ENCODE peak calls at places on chromosomes 13 and 19, in ten cellular contexts. One of them, this sample, is unnamed.

GRCh38 chr13:42258747-42259146 is 13.2 kb upstream of the AKAP11 start:
- DNase-seq in NCI-H2107: no peak
- DNase-seq in K562: peak; percentile 13
- DNase-seq in RWPE1: no peak
- DNase-seq in CD4-positive, CD25-positive, alpha-beta regulatory T cell: no peak
- DNase-seq in EH: no peak
- DNase-seq in activated CD4-positive, CD25-positive, alpha-beta regulatory T cell: no peak
- DNase-seq in AG04450: no peak
- DNase-seq in globus pallidus: no peak
- DNase-seq in ovary: no peak
- DNase-seq in this sample: no peak

GRCh38 chr13:30026093-30026492 is 175.7 kb upstream of the UBL3 start:
- DNase-seq in NCI-H2107: no peak
- DNase-seq in K562: no peak
- DNase-seq in RWPE1: no peak
- DNase-seq in CD4-positive, CD25-positive, alpha-beta regulatory T cell: no peak
- DNase-seq in EH: peak; percentile 94
- DNase-seq in activated CD4-positive, CD25-positive, alpha-beta regulatory T cell: no peak
- DNase-seq in AG04450: peak; percentile 57
- DNase-seq in globus pallidus: no peak
- DNase-seq in ovary: no peak
- DNase-seq in this sample: peak; percentile 33

GRCh38 chr13:99176309-99177276 is 24.1 kb upstream of the UBAC2 start:
- DNase-seq in NCI-H2107: peak; percentile 67
- DNase-seq in K562: peak; percentile 73
- DNase-seq in RWPE1: peak; percentile 75
- DNase-seq in CD4-positive, CD25-positive, alpha-beta regulatory T cell: peak; percentile 74
- DNase-seq in EH: peak; percentile 60
- DNase-seq in activated CD4-positive, CD25-positive, alpha-beta regulatory T cell: peak; percentile 55
- DNase-seq in AG04450: no peak
- DNase-seq in globus pallidus: peak; percentile 41
- DNase-seq in ovary: peak; percentile 49
- DNase-seq in this sample: peak; percentile 44

GRCh38 chr13:49791214-49791752 is 1.2 kb downstream of the KPNA3 start:
- DNase-seq in NCI-H2107: no peak
- DNase-seq in K562: no peak
- DNase-seq in RWPE1: no peak
- DNase-seq in CD4-positive, CD25-positive, alpha-beta regulatory T cell: peak; percentile 66
- DNase-seq in EH: peak; percentile 25
- DNase-seq in activated CD4-positive, CD25-positive, alpha-beta regulatory T cell: no peak
- DNase-seq in AG04450: no peak
- DNase-seq in globus pallidus: peak; percentile 33
- DNase-seq in ovary: no peak
- DNase-seq in this sample: peak; percentile 32

GRCh38 chr19:50837300-50837699 is 3.9 kb upstream of the KLK15 start:
- DNase-seq in NCI-H2107: no peak
- DNase-seq in K562: no peak
- DNase-seq in RWPE1: no peak
- DNase-seq in CD4-positive, CD25-positive, alpha-beta regulatory T cell: no peak
- DNase-seq in EH: no peak
- DNase-seq in activated CD4-positive, CD25-positive, alpha-beta regulatory T cell: no peak
- DNase-seq in AG04450: no peak
- DNase-seq in globus pallidus: no peak
- DNase-seq in ovary: no peak
- DNase-seq in this sample: peak; percentile 18

GRCh38 chr13:83085186-83085900 is 796.9 kb downstream of the SLITRK1 start:
- DNase-seq in NCI-H2107: no peak
- DNase-seq in K562: no peak
- DNase-seq in RWPE1: no peak
- DNase-seq in CD4-positive, CD25-positive, alpha-beta regulatory T cell: no peak
- DNase-seq in EH: peak; percentile 68
- DNase-seq in activated CD4-positive, CD25-positive, alpha-beta regulatory T cell: no peak
- DNase-seq in AG04450: no peak
- DNase-seq in globus pallidus: no peak
- DNase-seq in ovary: no peak
- DNase-seq in this sample: no peak

GRCh38 chr13:35923347-35923746 is 207.8 kb downstream of the DCLK1 start:
- DNase-seq in NCI-H2107: no peak
- DNase-seq in K562: no peak
- DNase-seq in RWPE1: peak; percentile 64
- DNase-seq in CD4-positive, CD25-positive, alpha-beta regulatory T cell: no peak
- DNase-seq in EH: peak; percentile 71
- DNase-seq in activated CD4-positive, CD25-positive, alpha-beta regulatory T cell: no peak
- DNase-seq in AG04450: no peak
- DNase-seq in globus pallidus: no peak
- DNase-seq in ovary: no peak
- DNase-seq in this sample: peak; percentile 45

GRCh38 chr19:7989071-7989575 is 16.3 kb downstream of the ELAVL1 start:
- DNase-seq in NCI-H2107: no peak
- DNase-seq in K562: no peak
- DNase-seq in RWPE1: peak; percentile 76
- DNase-seq in CD4-positive, CD25-positive, alpha-beta regulatory T cell: no peak
- DNase-seq in EH: no peak
- DNase-seq in activated CD4-positive, CD25-positive, alpha-beta regulatory T cell: no peak
- DNase-seq in AG04450: no peak
- DNase-seq in globus pallidus: no peak
- DNase-seq in ovary: no peak
- DNase-seq in this sample: peak; percentile 60

GRCh38 chr19:10644351-10645007 is 9.7 kb upstream of the ILF3 start:
- DNase-seq in NCI-H2107: peak; percentile 49
- DNase-seq in K562: peak; percentile 91
- DNase-seq in RWPE1: peak; percentile 90
- DNase-seq in CD4-positive, CD25-positive, alpha-beta regulatory T cell: peak; percentile 80
- DNase-seq in EH: peak; percentile 80
- DNase-seq in activated CD4-positive, CD25-positive, alpha-beta regulatory T cell: peak; percentile 82
- DNase-seq in AG04450: peak; percentile 45
- DNase-seq in globus pallidus: peak; percentile 82
- DNase-seq in ovary: peak; percentile 80
- DNase-seq in this sample: peak; percentile 59

GRCh38 chr13:49100637-49101570 is 119.2 kb upstream of the MLNR start:
- DNase-seq in NCI-H2107: no peak
- DNase-seq in K562: no peak
- DNase-seq in RWPE1: no peak
- DNase-seq in CD4-positive, CD25-positive, alpha-beta regulatory T cell: no peak
- DNase-seq in EH: no peak
- DNase-seq in activated CD4-positive, CD25-positive, alpha-beta regulatory T cell: no peak
- DNase-seq in AG04450: no peak
- DNase-seq in globus pallidus: no peak
- DNase-seq in ovary: no peak
- DNase-seq in this sample: no peak

GRCh38 chr19:55346725-55347441 is 7.2 kb downstream of the KMT5C start:
- DNase-seq in NCI-H2107: no peak
- DNase-seq in K562: no peak
- DNase-seq in RWPE1: no peak
- DNase-seq in CD4-positive, CD25-positive, alpha-beta regulatory T cell: no peak
- DNase-seq in EH: no peak
- DNase-seq in activated CD4-positive, CD25-positive, alpha-beta regulatory T cell: no peak
- DNase-seq in AG04450: no peak
- DNase-seq in globus pallidus: no peak
- DNase-seq in ovary: no peak
- DNase-seq in this sample: no peak

GRCh38 chr13:30880756-30881155 is 25.3 kb upstream of the MEDAG start:
- DNase-seq in NCI-H2107: no peak
- DNase-seq in K562: no peak
- DNase-seq in RWPE1: peak; percentile 30
- DNase-seq in CD4-positive, CD25-positive, alpha-beta regulatory T cell: no peak
- DNase-seq in EH: peak; percentile 94
- DNase-seq in activated CD4-positive, CD25-positive, alpha-beta regulatory T cell: no peak
- DNase-seq in AG04450: peak; percentile 81
- DNase-seq in globus pallidus: no peak
- DNase-seq in ovary: no peak
- DNase-seq in this sample: peak; percentile 70

GRCh38 chr13:23505007-23505406 is 65.2 kb upstream of the TNFRSF19 start:
- DNase-seq in NCI-H2107: no peak
- DNase-seq in K562: no peak
- DNase-seq in RWPE1: no peak
- DNase-seq in CD4-positive, CD25-positive, alpha-beta regulatory T cell: no peak
- DNase-seq in EH: peak; percentile 79
- DNase-seq in activated CD4-positive, CD25-positive, alpha-beta regulatory T cell: no peak
- DNase-seq in AG04450: no peak
- DNase-seq in globus pallidus: no peak
- DNase-seq in ovary: no peak
- DNase-seq in this sample: peak; percentile 16

GRCh38 chr19:49746206-49746958 is 16.7 kb downstream of the TSKS start:
- DNase-seq in NCI-H2107: no peak
- DNase-seq in K562: peak; percentile 100
- DNase-seq in RWPE1: peak; percentile 80
- DNase-seq in CD4-positive, CD25-positive, alpha-beta regulatory T cell: peak; percentile 57
- DNase-seq in EH: peak; percentile 31
- DNase-seq in activated CD4-positive, CD25-positive, alpha-beta regulatory T cell: no peak
- DNase-seq in AG04450: no peak
- DNase-seq in globus pallidus: no peak
- DNase-seq in ovary: peak; percentile 63
- DNase-seq in this sample: no peak

GRCh38 chr19:28324275-28325060 is 888.5 kb downstream of the UQCRFS1 start:
- DNase-seq in NCI-H2107: no peak
- DNase-seq in K562: no peak
- DNase-seq in RWPE1: no peak
- DNase-seq in CD4-positive, CD25-positive, alpha-beta regulatory T cell: no peak
- DNase-seq in EH: no peak
- DNase-seq in activated CD4-positive, CD25-positive, alpha-beta regulatory T cell: no peak
- DNase-seq in AG04450: no peak
- DNase-seq in globus pallidus: no peak
- DNase-seq in ovary: no peak
- DNase-seq in this sample: no peak

GRCh38 chr19:7346488-7346971 is 2.2 kb upstream of the ARHGEF18 start:
- DNase-seq in NCI-H2107: no peak
- DNase-seq in K562: no peak
- DNase-seq in RWPE1: no peak
- DNase-seq in CD4-positive, CD25-positive, alpha-beta regulatory T cell: peak; percentile 27
- DNase-seq in EH: no peak
- DNase-seq in activated CD4-positive, CD25-positive, alpha-beta regulatory T cell: no peak
- DNase-seq in AG04450: no peak
- DNase-seq in globus pallidus: no peak
- DNase-seq in ovary: no peak
- DNase-seq in this sample: no peak

GRCh38 chr13:109700176-109700575 is 86.2 kb downstream of the IRS2 start:
- DNase-seq in NCI-H2107: no peak
- DNase-seq in K562: peak; percentile 25
- DNase-seq in RWPE1: peak; percentile 20
- DNase-seq in CD4-positive, CD25-positive, alpha-beta regulatory T cell: no peak
- DNase-seq in EH: peak; percentile 28
- DNase-seq in activated CD4-positive, CD25-positive, alpha-beta regulatory T cell: no peak
- DNase-seq in AG04450: no peak
- DNase-seq in globus pallidus: peak; percentile 68
- DNase-seq in ovary: peak; percentile 51
- DNase-seq in this sample: peak; percentile 54

GRCh38 chr13:68872338-68872737 is 1235.3 kb upstream of the ATXN8OS start:
- DNase-seq in NCI-H2107: no peak
- DNase-seq in K562: no peak
- DNase-seq in RWPE1: peak; percentile 16
- DNase-seq in CD4-positive, CD25-positive, alpha-beta regulatory T cell: no peak
- DNase-seq in EH: no peak
- DNase-seq in activated CD4-positive, CD25-positive, alpha-beta regulatory T cell: no peak
- DNase-seq in AG04450: no peak
- DNase-seq in globus pallidus: no peak
- DNase-seq in ovary: no peak
- DNase-seq in this sample: no peak

GRCh38 chr13:44921478-44921877 is 67.8 kb downstream of the NUFIP1 start:
- DNase-seq in NCI-H2107: no peak
- DNase-seq in K562: no peak
- DNase-seq in RWPE1: no peak
- DNase-seq in CD4-positive, CD25-positive, alpha-beta regulatory T cell: no peak
- DNase-seq in EH: no peak
- DNase-seq in activated CD4-positive, CD25-positive, alpha-beta regulatory T cell: no peak
- DNase-seq in AG04450: no peak
- DNase-seq in globus pallidus: no peak
- DNase-seq in ovary: no peak
- DNase-seq in this sample: no peak